ENCODE peak calls at places on chromosome 11, in five cellular contexts. B is IMR-90, L is neural progenitor cell, P is osteoblast, V is GM23248. Q is an unnamed sample.
A peak's percentile ranks its signal among the peaks of the same experiment; 100 is the strongest.

GRCh38 chr11:114909866-114910265 is 231.5 kb downstream of the NXPE2 start:
- DNase-seq in B (no peak), L (peak; percentile 19), P (no peak), V (no peak), Q (no peak)

GRCh38 chr11:13955971-13956421 is 6.5 kb upstream of the SPON1 start:
- DNase-seq in B (peak; percentile 71), L (peak; percentile 83), P (no peak), V (peak; percentile 74), Q (peak; percentile 80)

GRCh38 chr11:107252429-107253161 is 205.0 kb downstream of the CWF19L2 start:
- DNase-seq in B (no peak), L (no peak), P (no peak), V (no peak), Q (no peak)

GRCh38 chr11:103661185-103661584 is 375.3 kb upstream of the DDI1 start:
- DNase-seq in B (no peak), L (no peak), P (no peak), V (no peak), Q (no peak)

GRCh38 chr11:76640540-76640939 is 30.0 kb downstream of the LRRC32 start:
- DNase-seq in B (no peak), L (peak; percentile 67), P (no peak), V (no peak), Q (no peak)

GRCh38 chr11:65774525-65775306 is 6.1 kb downstream of the AP5B1 start:
- DNase-seq in B (no peak), L (no peak), P (peak; percentile 74), V (no peak), Q (no peak)

GRCh38 chr11:88464528-88464927 is 127.0 kb upstream of the CTSC start:
- DNase-seq in B (no peak), L (no peak), P (no peak), V (no peak), Q (no peak)

GRCh38 chr11:132844956-132845355 is 687.3 kb downstream of the OPCML start:
- DNase-seq in B (peak; percentile 96), L (no peak), P (peak; percentile 76), V (peak; percentile 91), Q (no peak)

GRCh38 chr11:69040581-69041260 is 8.0 kb upstream of the TPCN2 start:
- DNase-seq in B (peak; percentile 86), L (no peak), P (peak; percentile 89), V (peak; percentile 71), Q (no peak)

GRCh38 chr11:12008790-12009616 is 577 bp upstream of the DKK3 start:
- DNase-seq in B (peak; percentile 46), L (peak; percentile 89), P (peak; percentile 92), V (peak; percentile 28), Q (no peak)

GRCh38 chr11:71971676-71972075 is 27.0 kb upstream of the IL18BP start:
- DNase-seq in B (no peak), L (no peak), P (no peak), V (no peak), Q (no peak)

GRCh38 chr11:20367313-20367948 is 3.9 kb downstream of the HTATIP2 start:
- DNase-seq in B (peak; percentile 94), L (no peak), P (peak; percentile 96), V (peak; percentile 93), Q (no peak)

GRCh38 chr11:19978668-19979518 is 181.4 kb downstream of the DBX1 start:
- DNase-seq in B (peak; percentile 90), L (no peak), P (peak; percentile 88), V (peak; percentile 84), Q (no peak)

GRCh38 chr11:76579047-76579751 is 91.3 kb downstream of the LRRC32 start:
- DNase-seq in B (no peak), L (peak; percentile 41), P (peak; percentile 85), V (no peak), Q (peak; percentile 41)

GRCh38 chr11:16543642-16544041 is 187.3 kb upstream of the SOX6 start:
- DNase-seq in B (no peak), L (no peak), P (no peak), V (no peak), Q (no peak)

GRCh38 chr11:46422588-46422987 is 31.0 kb upstream of the CHRM4 start:
- DNase-seq in B (peak; percentile 36), L (no peak), P (no peak), V (no peak), Q (no peak)

GRCh38 chr11:23232652-23233051 is 372.4 kb upstream of the CCDC179 start:
- DNase-seq in B (no peak), L (no peak), P (no peak), V (peak; percentile 4), Q (no peak)

GRCh38 chr11:35088676-35089075 is 50.3 kb upstream of the CD44 start:
- DNase-seq in B (peak; percentile 21), L (no peak), P (peak; percentile 62), V (peak; percentile 74), Q (no peak)

GRCh38 chr11:125929445-125930075 is 16.3 kb upstream of the VSIG10L2 start:
- DNase-seq in B (no peak), L (no peak), P (no peak), V (no peak), Q (no peak)

GRCh38 chr11:131483877-131484276 is 113.5 kb downstream of the NTM start:
- DNase-seq in B (no peak), L (peak; percentile 71), P (no peak), V (no peak), Q (no peak)

GRCh38 chr11:3799143-3799542 is 1.8 kb upstream of the NUP98 start:
- DNase-seq in B (no peak), L (no peak), P (no peak), V (no peak), Q (no peak)

GRCh38 chr11:3797329-3798090 is at the start of gene NUP98:
- DNase-seq in B (peak; percentile 100), L (peak; percentile 100), P (peak; percentile 99), V (peak; percentile 100), Q (peak; percentile 100)

GRCh38 chr11:3796346-3796745 is 1.0 kb downstream of the NUP98 start:
- DNase-seq in B (no peak), L (no peak), P (no peak), V (peak; percentile 44), Q (peak; percentile 14)

GRCh38 chr11:3795131-3796092 is 1.9 kb downstream of the NUP98 start:
- DNase-seq in B (no peak), L (no peak), P (no peak), V (peak; percentile 22), Q (no peak)

GRCh38 chr11:3796796-3797328 is 492 bp downstream of the NUP98 start:
- DNase-seq in B (no peak), L (no peak), P (no peak), V (peak; percentile 73), Q (no peak)
- H2AFZ ChIP-seq in B (peak overlapping the region; percentile 90), L (no peak overlapping the region), P (peak overlapping the region; percentile 73), V (peak overlapping the region; percentile 59), Q (peak overlapping the region; percentile 34)

DNA sequence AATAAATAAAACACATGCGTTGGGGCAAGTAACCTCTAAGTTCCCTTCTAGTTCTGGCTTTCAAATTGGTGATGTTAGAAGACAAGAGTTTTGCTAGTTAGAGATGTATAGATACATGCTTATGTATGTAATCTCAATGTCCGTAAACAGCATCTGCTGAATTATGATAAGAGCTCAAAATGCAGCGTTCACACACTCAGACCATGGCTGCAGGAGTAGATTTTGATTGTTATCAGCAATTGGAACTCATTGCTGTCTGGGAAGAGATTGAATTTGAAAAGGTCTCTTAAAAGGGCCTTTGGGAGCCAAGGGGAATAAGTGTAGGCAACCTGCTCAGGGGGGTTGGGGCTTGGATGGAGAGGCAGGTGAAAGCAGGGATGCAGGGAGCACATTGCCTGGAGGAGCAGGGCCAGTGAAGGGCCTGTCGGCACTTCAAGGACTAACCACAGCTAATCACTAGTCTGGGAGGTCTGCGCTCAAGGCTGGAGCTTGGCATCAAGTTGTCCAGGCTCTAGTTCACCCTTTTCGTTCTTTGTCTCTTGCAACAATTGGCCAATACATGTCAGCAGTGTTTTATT is 2.7 kb upstream of the RAG1 start:
- DNase-seq in B (no peak), L (no peak), P (no peak), V (no peak), Q (no peak)
- H2AFZ ChIP-seq in B (no peak overlapping the region), L (peak overlapping the region; percentile 82), P (peak overlapping the region; percentile 81), V (peak overlapping the region; percentile 66), Q (no peak overlapping the region)

GRCh38 chr11:63502252-63502820 is 3.5 kb upstream of the LGALS12 start:
- DNase-seq in B (no peak), L (no peak), P (no peak), V (no peak), Q (no peak)
- H2AFZ ChIP-seq in B (no peak overlapping the region), L (no peak overlapping the region), P (no peak overlapping the region), V (no peak overlapping the region), Q (no peak overlapping the region)

GRCh38 chr11:95419915-95420314 is 188.9 kb upstream of the SESN3 start:
- DNase-seq in B (peak; percentile 67), L (no peak), P (peak; percentile 44), V (peak; percentile 94), Q (no peak)
- H2AFZ ChIP-seq in B (no peak overlapping the region), L (no peak overlapping the region), P (no peak overlapping the region), V (no peak overlapping the region), Q (no peak overlapping the region)

GRCh38 chr11:110379936-110380335 is 49.8 kb upstream of the FDX1 start:
- DNase-seq in B (no peak), L (no peak), P (no peak), V (no peak), Q (no peak)
- H2AFZ ChIP-seq in B (no peak overlapping the region), L (no peak overlapping the region), P (no peak overlapping the region), V (no peak overlapping the region), Q (no peak overlapping the region)

GRCh38 chr11:7892751-7893356 is 38.2 kb downstream of the OR10A6 start:
- DNase-seq in B (peak; percentile 74), L (peak; percentile 60), P (no peak), V (peak; percentile 79), Q (peak; percentile 84)
- H2AFZ ChIP-seq in B (peak overlapping the region; percentile 85), L (peak overlapping the region; percentile 90), P (peak overlapping the region; percentile 98), V (peak overlapping the region; percentile 92), Q (peak overlapping the region; percentile 94)

GRCh38 chr11:10752061-10752460 is 1.0 kb downstream of the CTR9 start:
- DNase-seq in B (no peak), L (no peak), P (no peak), V (no peak), Q (peak; percentile 15)
- H2AFZ ChIP-seq in B (no peak overlapping the region), L (no peak overlapping the region), P (peak overlapping the region; percentile 96), V (no peak overlapping the region), Q (peak overlapping the region; percentile 88)

GRCh38 chr11:74970852-74971395 is 17.8 kb upstream of the NEU3 start:
- DNase-seq in B (no peak), L (no peak), P (no peak), V (no peak), Q (no peak)
- H2AFZ ChIP-seq in B (no peak overlapping the region), L (no peak overlapping the region), P (no peak overlapping the region), V (no peak overlapping the region), Q (no peak overlapping the region)

GRCh38 chr11:827146-827860 is 416 bp upstream of the CRACR2B start:
- DNase-seq in B (no peak), L (peak; percentile 73), P (no peak), V (no peak), Q (peak; percentile 43)

GRCh38 chr11:828501-829115 is 889 bp downstream of the CRACR2B start:
- DNase-seq in B (no peak), L (peak; percentile 51), P (no peak), V (no peak), Q (no peak)

GRCh38 chr11:829116-829945 is 1.6 kb downstream of the CRACR2B start:
- DNase-seq in B (no peak), L (peak; percentile 57), P (peak; percentile 97), V (no peak), Q (no peak)

GRCh38 chr11:826836-827145 is 928 bp upstream of the CRACR2B start:
- DNase-seq in B (no peak), L (no peak), P (no peak), V (no peak), Q (no peak)

GRCh38 chr11:827861-828167 is at the start of gene CRACR2B:
- DNase-seq in B (no peak), L (no peak), P (no peak), V (no peak), Q (no peak)
- H2AFZ ChIP-seq in B (peak within 1 kb of the TSS; percentile 81), L (peak within 1 kb of the TSS; percentile 7), P (no peak within 1 kb of the TSS), V (no peak within 1 kb of the TSS), Q (peak within 1 kb of the TSS; percentile 59)